ENCODE peak calls at places on chromosomes 11 and 22, in seven cellular contexts. K, L, T, G, O, B and X are unnamed samples.

GRCh38 chr11:134356656-134357544 is 25.1 kb downstream of the GLB1L2 start:
- DNase-seq in K (no peak), L (no peak), T (no peak), G (no peak), O (no peak), B (no peak), X (no peak)

GRCh38 chr22:19666663-19667593 is 47.4 kb upstream of the SEPTIN5 start:
- DNase-seq in K (peak), L (peak), T (peak), G (no peak), O (no peak), B (no peak), X (no peak)

GRCh38 chr22:49364398-49364797 is 463.3 kb downstream of the BRD1 start:
- DNase-seq in K (no peak), L (no peak), T (no peak), G (no peak), O (no peak), B (no peak), X (no peak)

GRCh38 chr22:20946080-20946986 is 20.7 kb upstream of the AIFM3 start:
- DNase-seq in K (peak), L (no peak), T (no peak), G (peak), O (no peak), B (no peak), X (no peak)

GRCh38 chr11:133951484-133952198 is 5.1 kb downstream of the IGSF9B start:
- DNase-seq in K (peak), L (no peak), T (no peak), G (no peak), O (no peak), B (no peak), X (no peak)

GRCh38 chr11:134657631-134658030 is 245.6 kb upstream of the B3GAT1 start:
- DNase-seq in K (no peak), L (no peak), T (no peak), G (no peak), O (no peak), B (no peak), X (no peak)

GRCh38 chr22:38112361-38112760 is 1.9 kb upstream of the BAIAP2L2 start:
- DNase-seq in K (no peak), L (no peak), T (no peak), G (no peak), O (no peak), B (no peak), X (no peak)

GRCh38 chr22:37077802-37078448 is 26.4 kb downstream of the KCTD17 start:
- DNase-seq in K (peak), L (peak), T (no peak), G (peak), O (peak), B (peak), X (no peak)